ENCODE peak calls at places on chromosomes 3 and 15, in five cellular contexts. U is nephron progenitor cell, B is GM20000, V is H1, T is cardiac fibroblast. O is an unnamed sample.

GRCh38 chr15:78195735-78196201 is 38.6 kb downstream of the ACSBG1 start:
- DNase-seq in U (peak), T (peak), B (peak), V (peak), O (peak)

GRCh38 chr15:52780172-52780980 is 9.8 kb downstream of the ONECUT1 start:
- DNase-seq in V (peak), T (peak), B (peak), U (peak), O (peak)

GRCh38 chr3:157436583-157437300 is at the start of gene PTX3:
- DNase-seq in B (peak), V (no peak), U (peak), T (peak), O (peak)

GRCh38 chr15:91553455-91553854 is 300.1 kb upstream of the SLCO3A1 start:
- DNase-seq in V (no peak), T (no peak), B (no peak), U (no peak), O (no peak)

GRCh38 chr3:104127830-104128229 is 1238.9 kb upstream of the ALCAM start:
- DNase-seq in B (no peak), U (no peak), V (no peak), T (no peak), O (no peak)

GRCh38 chr15:47431501-47431900 is 285.8 kb upstream of the SEMA6D start:
- DNase-seq in V (no peak), T (peak), U (no peak), B (no peak), O (peak)

GRCh38 chr3:90136468-90137191 is 1029.2 kb downstream of the EPHA3 start:
- DNase-seq in V (no peak), U (no peak), B (no peak), T (no peak), O (no peak)

GRCh38 chr15:69311319-69311721 is 12.6 kb downstream of the PAQR5 start:
- DNase-seq in U (no peak), B (no peak), V (no peak), T (peak), O (peak)

GRCh38 chr15:61057376-61057775 is 171.7 kb downstream of the RORA start:
- DNase-seq in B (peak), V (no peak), U (no peak), T (no peak), O (no peak)

GRCh38 chr3:149554826-149555225 is 80.3 kb downstream of the TM4SF4 start:
- DNase-seq in B (no peak), V (no peak), U (no peak), T (peak), O (peak)

GRCh38 chr3:27900316-27900715 is 178.2 kb upstream of the EOMES start:
- DNase-seq in B (no peak), T (no peak), U (no peak), V (no peak), O (no peak)

GRCh38 chr3:195563317-195563716 is 20.2 kb upstream of the PPP1R2 start:
- DNase-seq in B (no peak), U (no peak), T (no peak), V (no peak), O (no peak)

GRCh38 chr15:20348900-20349773 is 192.5 kb downstream of the GOLGA6L6 start:
- DNase-seq in T (no peak), U (no peak), V (no peak), B (peak), O (no peak)

GRCh38 chr3:55629432-55629831 is 142.3 kb upstream of the WNT5A start:
- DNase-seq in B (no peak), T (peak), V (no peak), U (no peak), O (no peak)

GRCh38 chr3:186053954-186054353 is 54.9 kb downstream of the ETV5 start:
- DNase-seq in U (no peak), T (peak), B (no peak), V (no peak), O (peak)

GRCh38 chr15:98668566-98669308 is 20.4 kb downstream of the IGF1R start:
- DNase-seq in V (no peak), T (peak), B (no peak), U (no peak), O (no peak)

GRCh38 chr3:98171066-98171465 is 4.6 kb downstream of the OR5H15 start:
- DNase-seq in U (no peak), T (no peak), B (no peak), V (no peak), O (no peak)

GRCh38 chr3:111803123-111803593 is 55.9 kb upstream of the PHLDB2 start:
- DNase-seq in T (peak), V (no peak), B (no peak), U (no peak), O (peak)

GRCh38 chr3:158573714-158574113 is 2.7 kb downstream of the MLF1 start:
- DNase-seq in B (no peak), T (peak), V (no peak), U (no peak), O (peak)

GRCh38 chr3:63809607-63810006 is 9.5 kb upstream of the C3orf49 start:
- DNase-seq in V (no peak), T (no peak), U (no peak), B (no peak), O (peak)

GRCh38 chr3:36957862-36958686 is 13.2 kb upstream of the TRANK1 start:
- DNase-seq in T (peak), U (no peak), V (no peak), B (no peak), O (peak)

GRCh38 chr3:141782386-141782932 is 19.3 kb downstream of the GRK7 start:
- DNase-seq in B (no peak), T (peak), U (no peak), V (no peak), O (no peak)

GRCh38 chr3:57948782-57949242 is 59.4 kb upstream of the FLNB start:
- DNase-seq in B (no peak), T (no peak), U (no peak), V (no peak), O (no peak)

GRCh38 chr3:189363856-189364255 is 192.1 kb downstream of the TPRG1 start:
- DNase-seq in V (no peak), B (no peak), U (no peak), T (peak), O (no peak)

GRCh38 chr3:10383850-10384248 is 62.9 kb upstream of the SEC13 start:
- DNase-seq in B (no peak), U (no peak), T (no peak), V (no peak), O (no peak)

GRCh38 chr3:44001072-44001471 is 240.6 kb upstream of the TOPAZ1 start:
- DNase-seq in U (no peak), V (no peak), B (no peak), T (peak), O (peak)

GRCh38 chr3:42814914-42815507 is 5.8 kb downstream of the ACKR2 start:
- DNase-seq in T (no peak), U (no peak), V (no peak), B (no peak), O (no peak)

GRCh38 chr3:29374255-29374654 is 93.4 kb downstream of the RBMS3 start:
- DNase-seq in U (no peak), B (no peak), V (no peak), T (no peak), O (no peak)

GRCh38 chr3:9276761-9277370 is 27.4 kb upstream of the SRGAP3 start:
- DNase-seq in V (no peak), T (no peak), B (no peak), U (no peak), O (no peak)

GRCh38 chr3:171239757-171240503 is 213.4 kb upstream of the SLC2A2 start:
- DNase-seq in V (no peak), U (peak), B (no peak), T (no peak), O (no peak)

DNA sequence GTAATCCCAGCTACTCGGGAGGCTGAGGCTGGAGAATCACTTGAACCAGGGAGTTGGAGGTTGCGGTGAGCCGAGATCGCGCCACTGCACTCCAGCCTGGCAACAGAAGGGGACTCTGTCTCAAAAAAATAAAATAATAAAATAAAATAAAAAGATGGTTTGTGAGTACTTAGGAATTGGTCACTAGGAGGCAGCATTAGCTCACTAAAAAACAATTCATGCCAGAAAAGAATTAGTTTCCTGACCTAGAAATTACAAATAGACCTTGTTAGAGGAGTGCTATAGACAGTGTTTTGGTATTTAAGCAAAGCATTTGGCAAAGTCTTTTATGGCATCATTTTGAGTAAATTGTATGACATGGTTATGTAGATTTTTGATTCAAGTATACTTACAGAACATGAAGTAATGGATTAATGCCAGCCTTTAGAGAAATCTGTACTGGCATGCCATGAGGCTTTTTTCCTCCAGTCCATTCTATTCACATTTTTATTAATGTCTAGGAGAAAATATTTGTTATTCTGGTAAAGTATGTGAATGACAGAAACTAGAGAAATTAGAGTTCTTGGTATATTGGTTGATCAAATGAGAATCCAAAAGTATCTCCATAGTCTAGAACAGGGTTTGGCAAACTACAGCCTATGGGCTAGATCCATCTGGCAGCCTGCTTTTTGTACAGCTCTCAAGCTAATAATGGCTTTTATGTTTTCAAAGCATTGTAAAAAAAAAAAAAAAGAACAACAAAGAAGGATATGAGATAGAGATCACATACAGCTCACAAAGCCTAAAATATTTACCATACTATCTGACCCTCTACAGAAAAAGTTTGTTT is 81.6 kb downstream of the LRRC49 start:
- DNase-seq in B (no peak), U (no peak), T (peak), V (peak), O (peak)
- TF ChIP-seq CTCF in B (no peak), U (peak), T (peak), V (peak), O (peak)

GRCh38 chr3:13107661-13108060 is 34.4 kb upstream of the IQSEC1 start:
- DNase-seq in T (no peak), U (no peak), V (no peak), B (no peak), O (no peak)

GRCh38 chr3:13104511-13104910 is 31.3 kb upstream of the IQSEC1 start:
- DNase-seq in T (no peak), U (no peak), B (no peak), V (no peak), O (no peak)

GRCh38 chr3:13106308-13106970 is 33.2 kb upstream of the IQSEC1 start:
- DNase-seq in V (no peak), B (no peak), U (no peak), T (no peak), O (peak)

GRCh38 chr3:13105181-13105580 is 32.0 kb upstream of the IQSEC1 start:
- DNase-seq in T (no peak), V (no peak), U (no peak), B (no peak), O (no peak)

DNA sequence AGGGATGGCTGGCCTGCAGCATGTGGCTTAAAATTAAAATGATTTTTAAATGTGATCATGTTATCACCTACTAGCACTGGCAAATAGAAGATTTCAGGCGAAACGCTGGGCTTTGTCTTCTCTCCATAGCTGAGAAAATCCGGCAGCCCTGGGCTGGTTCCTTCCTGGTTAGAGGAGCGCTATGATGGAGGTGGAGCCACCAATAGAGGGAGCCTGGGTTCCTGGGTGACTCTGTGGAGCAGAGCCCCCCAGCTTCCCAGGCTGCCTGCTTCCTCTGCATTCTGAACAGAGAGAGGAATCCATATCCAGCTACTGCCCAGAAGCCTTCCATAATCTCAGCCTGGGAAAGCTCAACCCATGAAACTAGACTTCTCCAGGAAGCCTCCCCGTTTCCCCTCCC is 32.6 kb upstream of the IQSEC1 start:
- DNase-seq in V (no peak), T (no peak), B (no peak), U (no peak), O (no peak)
- TF ChIP-seq CTCF in V (peak), T (no peak), B (no peak), U (no peak), O (no peak)

DNA sequence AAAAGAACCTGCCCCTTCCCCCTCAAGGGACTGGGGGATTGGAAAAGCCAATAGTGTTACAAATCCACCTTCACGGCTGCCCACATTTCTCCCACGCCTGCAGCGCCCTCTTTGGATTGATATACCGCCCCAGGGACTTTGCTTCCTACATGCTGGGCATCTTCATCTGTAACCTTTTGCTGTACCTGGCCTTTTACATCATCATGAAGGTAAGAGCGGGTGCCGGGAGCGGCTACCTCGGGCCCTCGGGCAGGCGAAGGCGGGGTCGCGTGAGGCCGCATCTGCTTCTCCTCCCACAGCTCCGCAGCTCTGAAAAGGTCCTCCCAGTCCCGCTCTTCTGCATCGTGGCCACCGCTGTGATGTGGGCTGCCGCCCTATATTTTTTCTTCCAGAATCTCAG is 73.1 kb downstream of the USF3 start:
- DNase-seq in V (peak), B (no peak), U (peak), T (no peak), O (no peak)
- TF ChIP-seq CTCF in V (peak), B (no peak), U (no peak), T (peak), O (peak)

GRCh38 chr15:63946524-63947065 is 99.7 kb downstream of the DAPK2 start:
- DNase-seq in B (no peak), T (no peak), U (no peak), V (peak), O (no peak)

GRCh38 chr15:63947228-63947627 is 99.1 kb downstream of the DAPK2 start:
- DNase-seq in U (no peak), V (no peak), B (no peak), T (no peak), O (no peak)

GRCh38 chr15:63945005-63945788 is 101.1 kb downstream of the DAPK2 start:
- DNase-seq in T (peak), U (peak), B (peak), V (peak), O (peak)

GRCh38 chr15:63944681-63944955 is 101.7 kb downstream of the DAPK2 start:
- DNase-seq in U (no peak), V (peak), B (no peak), T (no peak), O (no peak)

DNA sequence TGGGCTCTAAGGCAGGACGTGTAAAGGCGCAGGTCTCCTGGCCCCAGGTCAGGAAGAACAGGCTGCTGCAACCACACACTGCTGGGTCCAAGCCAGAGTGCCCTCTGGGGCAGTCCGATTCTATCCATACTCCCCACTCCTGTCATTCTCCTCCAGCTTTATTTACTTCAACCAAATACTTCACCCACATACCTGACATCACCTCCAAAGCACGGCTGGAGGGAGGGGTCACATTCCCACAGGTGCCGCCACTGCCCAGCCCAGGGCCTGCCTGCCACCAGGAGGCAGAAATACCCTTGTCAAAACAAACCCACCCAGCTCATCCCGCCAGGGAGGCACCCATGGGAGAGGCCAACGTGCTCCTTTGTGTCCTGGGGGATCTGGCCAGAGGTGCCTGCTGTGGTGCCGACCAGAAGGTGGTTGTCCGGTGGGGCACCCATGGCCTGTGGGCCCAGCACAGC is 100.4 kb downstream of the DAPK2 start:
- DNase-seq in V (peak), U (no peak), T (no peak), B (no peak), O (no peak)
- TF ChIP-seq CTCF in V (peak), U (no peak), T (no peak), B (no peak), O (no peak)

DNA sequence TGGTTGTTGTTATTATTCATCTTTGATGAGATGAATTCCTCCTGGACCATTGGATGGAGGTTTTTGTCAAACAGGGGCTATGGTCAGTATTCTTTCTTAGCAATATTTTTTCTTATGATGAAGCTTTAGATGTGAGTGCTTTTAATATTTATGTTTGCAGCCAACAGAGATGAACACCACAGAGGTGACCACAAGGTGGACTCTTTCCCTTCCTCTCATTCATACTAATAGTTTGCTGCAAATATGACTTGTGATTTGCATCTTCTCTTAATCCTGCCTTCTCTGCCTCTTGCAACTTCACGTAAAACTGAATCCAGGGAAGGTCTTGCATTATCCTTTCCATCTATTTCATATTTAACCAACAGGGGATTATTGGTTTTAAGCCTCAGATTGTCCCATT is 473.1 kb upstream of the UBE2E2 start:
- DNase-seq in T (peak), B (no peak), V (no peak), U (no peak), O (peak)
- TF ChIP-seq CTCF in T (no peak), B (no peak), V (peak), U (no peak), O (no peak)